ENCODE peak calls at places on chromosomes 2 and 18, in nine cellular contexts. One of them, this sample, is unnamed.

GRCh38 chr2:46230115-46230571 is 67.1 kb upstream of the EPAS1 start:
- DNase-seq in endodermal cell: peak; percentile 80
- DNase-seq in neural progenitor cell: no peak
- DNase-seq in AG10803: no peak
- DNase-seq in AG04449: no peak
- DNase-seq in Peyer's patch: peak; percentile 57
- DNase-seq in kidney epithelial cell: peak; percentile 12
- DNase-seq in esophagus muscularis mucosa: no peak
- DNase-seq in OCI-LY7: no peak
- DNase-seq in this sample: no peak

GRCh38 chr2:201107624-201108023 is 8.3 kb upstream of the CFLAR start:
- DNase-seq in Peyer's patch: no peak
- DNase-seq in AG10803: no peak
- DNase-seq in neural progenitor cell: no peak
- DNase-seq in endodermal cell: no peak
- DNase-seq in esophagus muscularis mucosa: no peak
- DNase-seq in kidney epithelial cell: no peak
- DNase-seq in AG04449: no peak
- DNase-seq in OCI-LY7: no peak
- DNase-seq in this sample: no peak

GRCh38 chr2:181459646-181460045 is 2.5 kb downstream of the ITGA4 start:
- DNase-seq in neural progenitor cell: no peak
- DNase-seq in AG04449: peak; percentile 12
- DNase-seq in AG10803: peak; percentile 70
- DNase-seq in Peyer's patch: no peak
- DNase-seq in endodermal cell: no peak
- DNase-seq in OCI-LY7: no peak
- DNase-seq in esophagus muscularis mucosa: no peak
- DNase-seq in kidney epithelial cell: no peak
- DNase-seq in this sample: no peak

GRCh38 chr2:17538844-17539554 is 1.5 kb upstream of the VSNL1 start:
- DNase-seq in Peyer's patch: peak; percentile 47
- DNase-seq in kidney epithelial cell: no peak
- DNase-seq in AG10803: peak; percentile 40
- DNase-seq in endodermal cell: peak; percentile 88
- DNase-seq in neural progenitor cell: peak; percentile 87
- DNase-seq in AG04449: no peak
- DNase-seq in OCI-LY7: no peak
- DNase-seq in esophagus muscularis mucosa: no peak
- DNase-seq in this sample: no peak

GRCh38 chr2:24231461-24231881 is 56.6 kb downstream of the FAM228A start:
- DNase-seq in AG04449: no peak
- DNase-seq in esophagus muscularis mucosa: no peak
- DNase-seq in Peyer's patch: no peak
- DNase-seq in endodermal cell: no peak
- DNase-seq in OCI-LY7: no peak
- DNase-seq in neural progenitor cell: no peak
- DNase-seq in kidney epithelial cell: no peak
- DNase-seq in AG10803: no peak
- DNase-seq in this sample: peak; percentile 4

GRCh38 chr2:132374151-132374550 is 42.5 kb upstream of the GPR39 start:
- DNase-seq in neural progenitor cell: no peak
- DNase-seq in AG10803: no peak
- DNase-seq in AG04449: no peak
- DNase-seq in Peyer's patch: no peak
- DNase-seq in esophagus muscularis mucosa: no peak
- DNase-seq in kidney epithelial cell: no peak
- DNase-seq in endodermal cell: no peak
- DNase-seq in OCI-LY7: no peak
- DNase-seq in this sample: no peak

GRCh38 chr18:36187138-36187825 is at the start of gene MOCOS:
- DNase-seq in AG04449: no peak
- DNase-seq in endodermal cell: peak; percentile 94
- DNase-seq in neural progenitor cell: peak; percentile 89
- DNase-seq in Peyer's patch: peak; percentile 91
- DNase-seq in OCI-LY7: no peak
- DNase-seq in AG10803: peak; percentile 58
- DNase-seq in kidney epithelial cell: peak; percentile 23
- DNase-seq in esophagus muscularis mucosa: peak; percentile 92
- DNase-seq in this sample: no peak

GRCh38 chr2:47360937-47361336 is 42.0 kb upstream of the MSH2 start:
- DNase-seq in endodermal cell: no peak
- DNase-seq in AG10803: peak; percentile 54
- DNase-seq in OCI-LY7: no peak
- DNase-seq in Peyer's patch: peak; percentile 77
- DNase-seq in kidney epithelial cell: no peak
- DNase-seq in esophagus muscularis mucosa: no peak
- DNase-seq in neural progenitor cell: no peak
- DNase-seq in AG04449: peak; percentile 16
- DNase-seq in this sample: no peak

GRCh38 chr18:79484661-79485621 is 89.2 kb downstream of the NFATC1 start:
- DNase-seq in OCI-LY7: no peak
- DNase-seq in kidney epithelial cell: peak; percentile 93
- DNase-seq in esophagus muscularis mucosa: no peak
- DNase-seq in AG04449: peak; percentile 95
- DNase-seq in Peyer's patch: peak; percentile 46
- DNase-seq in neural progenitor cell: peak; percentile 77
- DNase-seq in endodermal cell: no peak
- DNase-seq in AG10803: peak; percentile 99
- DNase-seq in this sample: peak; percentile 96

GRCh38 chr2:241911551-241911950 is 42.0 kb downstream of the RTP5 start:
- DNase-seq in neural progenitor cell: no peak
- DNase-seq in AG04449: no peak
- DNase-seq in endodermal cell: no peak
- DNase-seq in OCI-LY7: no peak
- DNase-seq in esophagus muscularis mucosa: no peak
- DNase-seq in AG10803: no peak
- DNase-seq in kidney epithelial cell: no peak
- DNase-seq in Peyer's patch: no peak
- DNase-seq in this sample: no peak

GRCh38 chr2:40225670-40226069 is 226.2 kb downstream of the SLC8A1 start:
- DNase-seq in esophagus muscularis mucosa: no peak
- DNase-seq in AG10803: no peak
- DNase-seq in AG04449: no peak
- DNase-seq in neural progenitor cell: no peak
- DNase-seq in kidney epithelial cell: no peak
- DNase-seq in endodermal cell: no peak
- DNase-seq in Peyer's patch: no peak
- DNase-seq in OCI-LY7: no peak
- DNase-seq in this sample: peak; percentile 14

GRCh38 chr2:178258916-178259315 is 64.6 kb downstream of the OSBPL6 start:
- DNase-seq in AG04449: no peak
- DNase-seq in AG10803: no peak
- DNase-seq in kidney epithelial cell: no peak
- DNase-seq in OCI-LY7: no peak
- DNase-seq in neural progenitor cell: no peak
- DNase-seq in Peyer's patch: no peak
- DNase-seq in esophagus muscularis mucosa: no peak
- DNase-seq in endodermal cell: no peak
- DNase-seq in this sample: no peak

GRCh38 chr2:54106631-54107454 is 8.6 kb upstream of the ACYP2 start:
- DNase-seq in AG10803: peak; percentile 51
- DNase-seq in esophagus muscularis mucosa: peak; percentile 55
- DNase-seq in neural progenitor cell: peak; percentile 67
- DNase-seq in kidney epithelial cell: no peak
- DNase-seq in Peyer's patch: peak; percentile 66
- DNase-seq in OCI-LY7: peak; percentile 84
- DNase-seq in endodermal cell: peak; percentile 69
- DNase-seq in AG04449: no peak
- DNase-seq in this sample: no peak

GRCh38 chr2:27071990-27072830 is 756 bp upstream of the OST4 start:
- DNase-seq in AG10803: no peak
- DNase-seq in kidney epithelial cell: no peak
- DNase-seq in endodermal cell: peak; percentile 81
- DNase-seq in neural progenitor cell: peak; percentile 69
- DNase-seq in Peyer's patch: no peak
- DNase-seq in esophagus muscularis mucosa: peak; percentile 97
- DNase-seq in OCI-LY7: no peak
- DNase-seq in AG04449: no peak
- DNase-seq in this sample: no peak

GRCh38 chr2:73970850-73971471 is 13.7 kb upstream of the TET3 start:
- DNase-seq in Peyer's patch: peak; percentile 89
- DNase-seq in esophagus muscularis mucosa: no peak
- DNase-seq in kidney epithelial cell: no peak
- DNase-seq in endodermal cell: peak; percentile 62
- DNase-seq in AG10803: peak; percentile 46
- DNase-seq in neural progenitor cell: no peak
- DNase-seq in AG04449: no peak
- DNase-seq in OCI-LY7: peak; percentile 60
- DNase-seq in this sample: no peak

GRCh38 chr2:96507957-96508520 is 2.9 kb upstream of the NEURL3 start:
- DNase-seq in Peyer's patch: peak; percentile 92
- DNase-seq in esophagus muscularis mucosa: no peak
- DNase-seq in endodermal cell: peak; percentile 94
- DNase-seq in neural progenitor cell: peak; percentile 91
- DNase-seq in AG10803: peak; percentile 37
- DNase-seq in AG04449: no peak
- DNase-seq in OCI-LY7: peak; percentile 75
- DNase-seq in kidney epithelial cell: no peak
- DNase-seq in this sample: no peak

GRCh38 chr2:28951910-28952805 is 28.9 kb upstream of the TOGARAM2 start:
- DNase-seq in Peyer's patch: no peak
- DNase-seq in endodermal cell: no peak
- DNase-seq in AG10803: peak; percentile 74
- DNase-seq in neural progenitor cell: peak; percentile 50
- DNase-seq in kidney epithelial cell: no peak
- DNase-seq in esophagus muscularis mucosa: no peak
- DNase-seq in AG04449: no peak
- DNase-seq in OCI-LY7: no peak
- DNase-seq in this sample: no peak

DNA sequence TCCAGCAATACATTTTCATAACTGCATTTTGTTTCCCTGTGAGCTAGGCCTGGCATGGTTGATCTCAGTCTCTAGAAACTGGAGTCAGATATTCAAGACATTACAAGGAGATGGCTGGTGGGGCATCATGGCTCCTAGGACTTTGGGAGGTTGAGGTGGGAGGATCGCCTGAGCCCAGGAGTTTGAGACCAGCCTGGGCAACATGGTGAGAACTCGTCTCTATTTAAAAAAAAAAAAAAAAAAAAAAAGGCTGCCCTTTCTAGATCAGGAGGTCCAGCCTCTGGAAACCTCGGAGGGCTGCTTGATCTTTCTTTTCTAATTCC is 362 bp upstream of the VAMP8 start:
- DNase-seq in endodermal cell: no peak
- DNase-seq in Peyer's patch: no peak
- DNase-seq in OCI-LY7: no peak
- DNase-seq in AG10803: no peak
- DNase-seq in AG04449: no peak
- DNase-seq in esophagus muscularis mucosa: no peak
- DNase-seq in neural progenitor cell: no peak
- DNase-seq in kidney epithelial cell: no peak
- DNase-seq in this sample: no peak
- H3K4me3 ChIP-seq in endodermal cell: peak overlapping the region; percentile 87
- H3K4me3 ChIP-seq in Peyer's patch: peak overlapping the region; percentile 47
- H3K4me3 ChIP-seq in OCI-LY7: peak overlapping the region; percentile 83
- H3K4me3 ChIP-seq in AG10803: no peak overlapping the region
- H3K4me3 ChIP-seq in AG04449: no peak overlapping the region
- H3K4me3 ChIP-seq in esophagus muscularis mucosa: no peak overlapping the region
- H3K4me3 ChIP-seq in neural progenitor cell: peak overlapping the region; percentile 35
- H3K4me3 ChIP-seq in kidney epithelial cell: no peak overlapping the region
- H3K4me3 ChIP-seq in this sample: no peak overlapping the region

GRCh38 chr2:111617804-111618576 is 266.0 kb downstream of the ANAPC1 start:
- DNase-seq in neural progenitor cell: no peak
- DNase-seq in OCI-LY7: no peak
- DNase-seq in AG04449: no peak
- DNase-seq in endodermal cell: no peak
- DNase-seq in Peyer's patch: no peak
- DNase-seq in kidney epithelial cell: no peak
- DNase-seq in esophagus muscularis mucosa: no peak
- DNase-seq in AG10803: peak; percentile 65
- DNase-seq in this sample: no peak
- TF ChIP-seq CTCF in neural progenitor cell: no peak
- TF ChIP-seq CTCF in OCI-LY7: no peak
- TF ChIP-seq CTCF in AG04449: no peak
- TF ChIP-seq CTCF in endodermal cell: no peak
- TF ChIP-seq CTCF in Peyer's patch: no peak
- TF ChIP-seq CTCF in kidney epithelial cell: no peak
- TF ChIP-seq CTCF in esophagus muscularis mucosa: no peak
- TF ChIP-seq CTCF in AG10803: peak; percentile 3
- TF ChIP-seq CTCF in this sample: no peak

DNA sequence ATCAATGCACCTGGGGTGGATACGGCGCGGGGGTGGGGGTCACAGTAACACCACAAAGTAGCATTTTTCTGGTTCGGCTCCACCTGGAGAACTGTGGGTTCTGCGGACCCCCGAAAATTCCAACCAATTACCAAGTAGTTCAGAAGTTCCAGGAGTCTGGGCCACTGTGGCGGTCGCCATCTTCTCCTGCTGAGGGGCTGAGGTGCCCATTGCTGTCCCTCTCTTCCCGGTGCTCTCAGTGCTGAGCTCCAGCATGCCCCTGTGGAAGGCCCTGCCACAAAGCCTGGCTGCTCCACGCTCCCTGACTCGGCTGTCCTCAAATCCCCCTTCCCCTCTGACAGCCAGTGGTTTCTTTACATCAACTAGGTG is 79.3 kb downstream of the GFPT1 start:
- DNase-seq in endodermal cell: no peak
- DNase-seq in AG10803: no peak
- DNase-seq in neural progenitor cell: no peak
- DNase-seq in OCI-LY7: no peak
- DNase-seq in Peyer's patch: no peak
- DNase-seq in esophagus muscularis mucosa: no peak
- DNase-seq in kidney epithelial cell: no peak
- DNase-seq in AG04449: no peak
- DNase-seq in this sample: no peak
- H3K4me3 ChIP-seq in endodermal cell: no peak overlapping the region
- H3K4me3 ChIP-seq in AG10803: no peak overlapping the region
- H3K4me3 ChIP-seq in neural progenitor cell: peak overlapping the region; percentile 54
- H3K4me3 ChIP-seq in OCI-LY7: no peak overlapping the region
- H3K4me3 ChIP-seq in Peyer's patch: no peak overlapping the region
- H3K4me3 ChIP-seq in esophagus muscularis mucosa: peak overlapping the region; percentile 70
- H3K4me3 ChIP-seq in kidney epithelial cell: no peak overlapping the region
- H3K4me3 ChIP-seq in AG04449: no peak overlapping the region
- H3K4me3 ChIP-seq in this sample: no peak overlapping the region

DNA sequence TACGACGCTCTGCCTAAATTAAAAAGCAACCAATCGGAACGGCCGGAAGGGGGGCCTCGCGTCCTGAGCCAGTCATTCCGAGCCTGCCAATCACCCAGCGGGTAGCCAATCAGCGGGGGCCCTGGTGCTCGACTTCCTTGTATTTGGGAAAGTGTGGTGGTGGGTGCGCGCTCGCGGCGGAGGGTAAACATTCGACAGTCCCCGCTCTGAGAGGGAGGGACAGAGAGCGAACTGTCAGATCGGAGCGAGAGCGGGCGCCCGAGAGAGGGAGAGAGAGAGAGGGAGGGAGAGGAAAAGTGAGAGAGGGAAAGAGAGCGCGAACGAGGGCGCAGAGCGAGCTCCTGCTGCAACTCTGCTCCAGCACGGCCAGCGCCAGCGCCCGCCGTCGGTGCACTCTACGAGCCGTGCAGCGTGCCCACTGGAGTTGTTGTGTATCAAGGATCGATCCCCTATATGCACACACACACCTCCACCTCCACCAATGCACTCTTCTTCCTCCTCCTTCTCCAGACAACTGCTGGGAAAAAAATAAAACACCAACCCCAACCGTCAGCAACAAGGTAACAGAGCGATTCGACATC is at the start of gene POU3F3:
- DNase-seq in AG10803: peak; percentile 30
- DNase-seq in kidney epithelial cell: peak; percentile 87
- DNase-seq in OCI-LY7: peak; percentile 91
- DNase-seq in neural progenitor cell: peak; percentile 97
- DNase-seq in AG04449: no peak
- DNase-seq in Peyer's patch: peak; percentile 75
- DNase-seq in endodermal cell: peak; percentile 100
- DNase-seq in esophagus muscularis mucosa: peak; percentile 91
- DNase-seq in this sample: no peak
- TF ChIP-seq CTCF in AG10803: no peak
- TF ChIP-seq CTCF in kidney epithelial cell: no peak
- TF ChIP-seq CTCF in OCI-LY7: no peak
- TF ChIP-seq CTCF in neural progenitor cell: no peak
- TF ChIP-seq CTCF in AG04449: no peak
- TF ChIP-seq CTCF in Peyer's patch: no peak
- TF ChIP-seq CTCF in endodermal cell: no peak
- TF ChIP-seq CTCF in esophagus muscularis mucosa: no peak
- TF ChIP-seq CTCF in this sample: no peak